ENCODE peak calls at places on chromosome 20, in eight cellular contexts. X is CD14-positive monocyte; M is stomach; V is CD4-positive, alpha-beta T cell; A is fibroblast of lung; U is Panc1; J is AG09309; Z is HFFc6. G is an unnamed sample.

GRCh38 chr20:13232999-13233398 is 11.9 kb downstream of the ISM1 start:
- DNase-seq in X (no peak), M (no peak), V (no peak), A (no peak), U (no peak), J (no peak), Z (no peak), G (no peak)

GRCh38 chr20:59082981-59083380 is 40.4 kb upstream of the PRELID3B start:
- DNase-seq in X (no peak), M (no peak), V (no peak), A (no peak), U (no peak), J (peak), Z (peak), G (no peak)

GRCh38 chr20:63939061-63939935 is 16.9 kb downstream of the UCKL1 start:
- DNase-seq in X (no peak), M (no peak), V (no peak), A (no peak), U (no peak), J (no peak), Z (no peak), G (no peak)

GRCh38 chr20:23125625-23126191 is 39.6 kb upstream of the CD93 start:
- DNase-seq in X (peak), M (no peak), V (no peak), A (peak), U (no peak), J (peak), Z (no peak), G (no peak)

GRCh38 chr20:1860446-1860845 is 34.8 kb upstream of the SIRPA start:
- DNase-seq in X (no peak), M (no peak), V (no peak), A (peak), U (no peak), J (peak), Z (peak), G (no peak)

GRCh38 chr20:3038454-3038853 is 5.0 kb upstream of the GNRH2 start:
- DNase-seq in X (no peak), M (no peak), V (no peak), A (no peak), U (no peak), J (no peak), Z (no peak), G (no peak)

GRCh38 chr20:38084425-38084951 is 50.9 kb downstream of the RPRD1B start:
- DNase-seq in X (no peak), M (no peak), V (no peak), A (peak), U (no peak), J (no peak), Z (peak), G (no peak)

GRCh38 chr20:60057123-60057865 is 99.1 kb downstream of the CDH26 start:
- DNase-seq in X (peak), M (peak), V (peak), A (peak), U (peak), J (no peak), Z (peak), G (no peak)

GRCh38 chr20:10922521-10922920 is 248.7 kb upstream of the JAG1 start:
- DNase-seq in X (no peak), M (no peak), V (no peak), A (peak), U (no peak), J (no peak), Z (no peak), G (no peak)

GRCh38 chr20:53425930-53426329 is 167.7 kb downstream of the ZNF217 start:
- DNase-seq in X (no peak), M (no peak), V (no peak), A (no peak), U (no peak), J (no peak), Z (no peak), G (no peak)

GRCh38 chr20:408843-409696 is 971 bp downstream of the RBCK1 start:
- DNase-seq in X (no peak), M (no peak), V (no peak), A (no peak), U (no peak), J (no peak), Z (no peak), G (no peak)

GRCh38 chr20:8331740-8332412 is 199.8 kb downstream of the PLCB1 start:
- DNase-seq in X (no peak), M (no peak), V (no peak), A (peak), U (no peak), J (no peak), Z (peak), G (no peak)

GRCh38 chr20:10708342-10709185 is 34.8 kb upstream of the JAG1 start:
- DNase-seq in X (no peak), M (no peak), V (no peak), A (peak), U (no peak), J (peak), Z (peak), G (no peak)

GRCh38 chr20:6707231-6707870 is 60.1 kb upstream of the BMP2 start:
- DNase-seq in X (no peak), M (no peak), V (no peak), A (no peak), U (no peak), J (no peak), Z (no peak), G (no peak)

GRCh38 chr20:38833857-38834164 is 28.3 kb downstream of the PPP1R16B start:
- DNase-seq in X (no peak), M (no peak), V (no peak), A (no peak), U (no peak), J (no peak), Z (no peak), G (no peak)

GRCh38 chr20:53001502-53002301 is 29.5 kb downstream of the TSHZ2 start:
- DNase-seq in X (no peak), M (no peak), V (peak), A (no peak), U (no peak), J (no peak), Z (no peak), G (no peak)

GRCh38 chr20:58777657-58778056 is 73.0 kb downstream of the GNAS-AS1 start:
- DNase-seq in X (no peak), M (no peak), V (no peak), A (no peak), U (no peak), J (no peak), Z (no peak), G (no peak)

GRCh38 chr20:57390604-57391438 is at the start of gene RBM38:
- DNase-seq in X (no peak), M (peak), V (peak), A (peak), U (no peak), J (no peak), Z (no peak), G (no peak)

DNA sequence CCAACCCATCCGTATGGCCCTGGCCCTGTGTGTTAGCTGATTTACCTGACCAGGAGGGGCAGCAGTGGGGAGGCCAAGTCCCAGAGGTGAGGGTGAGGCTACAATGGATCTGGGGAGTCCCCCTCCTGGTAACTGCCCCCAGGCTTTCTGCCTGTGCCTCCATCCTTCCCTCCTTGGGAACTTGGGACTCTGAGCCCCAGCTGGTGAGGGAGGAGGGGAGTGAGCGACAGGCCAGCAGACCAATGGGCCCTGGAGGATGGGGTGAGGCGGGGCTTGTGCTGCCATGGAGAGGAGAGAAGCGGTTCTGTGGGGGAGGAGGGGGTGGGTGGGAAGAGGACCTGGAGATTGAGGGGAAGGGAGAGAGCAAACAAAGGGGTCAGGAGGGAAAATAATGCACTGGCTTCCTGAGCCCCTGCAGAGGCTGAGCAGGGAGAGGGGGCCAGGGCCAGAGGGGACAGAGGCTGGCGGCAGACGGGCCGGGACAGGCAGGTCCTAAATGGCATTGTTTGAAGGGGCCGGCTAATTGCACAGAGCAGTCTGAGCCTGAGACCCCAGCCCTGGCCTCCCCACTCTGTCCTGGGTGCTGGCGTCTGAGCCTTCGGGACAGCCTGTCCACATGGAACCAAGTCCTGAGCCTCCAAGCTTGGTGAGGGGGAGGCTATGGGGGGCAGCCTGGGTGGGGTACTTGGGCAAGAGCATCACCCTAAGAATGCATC is 17.5 kb downstream of the DNMT3B start:
- DNase-seq in X (no peak), M (no peak), V (no peak), A (no peak), U (no peak), J (no peak), Z (no peak), G (no peak)
- TF ChIP-seq CTCF in X (no peak), M (no peak), V (no peak), A (no peak), U (no peak), J (no peak), Z (no peak), G (no peak)

DNA sequence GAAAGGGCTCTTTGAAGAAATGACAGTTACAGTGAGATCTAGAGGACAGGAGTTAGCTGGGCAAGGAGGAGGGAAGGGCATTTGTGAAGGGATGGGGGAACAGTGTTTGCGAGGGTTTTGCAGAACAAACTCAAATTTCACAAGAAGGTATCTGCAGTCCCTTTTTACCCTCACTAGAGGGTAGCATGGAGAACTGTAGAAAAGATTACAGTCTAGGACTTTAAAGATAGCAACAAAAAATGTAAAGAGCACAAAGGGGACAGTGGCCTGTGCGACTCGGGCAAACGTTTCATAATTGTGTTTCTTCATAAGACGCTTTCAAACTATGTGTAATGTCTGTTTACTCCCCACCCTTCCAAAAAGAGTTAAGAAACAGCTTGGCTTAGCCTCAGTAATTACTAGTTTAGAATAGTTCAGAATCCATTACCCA is 21.2 kb upstream of the ASXL1 start:
- DNase-seq in X (no peak), M (no peak), V (no peak), A (peak), U (peak), J (no peak), Z (no peak), G (no peak)
- TF ChIP-seq CTCF in X (peak), M (peak), V (peak), A (peak), U (no peak), J (peak), Z (peak), G (no peak)

GRCh38 chr20:56202493-56203077 is 45.9 kb upstream of the MC3R start:
- DNase-seq in X (no peak), M (no peak), V (no peak), A (peak), U (no peak), J (no peak), Z (peak), G (no peak)
- TF ChIP-seq CTCF in X (no peak), M (no peak), V (no peak), A (peak), U (peak), J (peak), Z (peak), G (no peak)

GRCh38 chr20:14337400-14338171 is at the start of gene FLRT3:
- DNase-seq in X (no peak), M (peak), V (no peak), A (peak), U (peak), J (peak), Z (peak), G (peak)

GRCh38 chr20:14335122-14335521 is 2.3 kb downstream of the FLRT3 start:
- DNase-seq in X (no peak), M (no peak), V (no peak), A (no peak), U (no peak), J (no peak), Z (no peak), G (no peak)

GRCh38 chr20:14334306-14334930 is 3.0 kb downstream of the FLRT3 start:
- DNase-seq in X (no peak), M (peak), V (no peak), A (peak), U (no peak), J (no peak), Z (no peak), G (no peak)

GRCh38 chr20:14333734-14334133 is 3.7 kb downstream of the FLRT3 start:
- DNase-seq in X (no peak), M (no peak), V (no peak), A (no peak), U (no peak), J (no peak), Z (no peak), G (no peak)

GRCh38 chr20:14336667-14337066 is 745 bp downstream of the FLRT3 start:
- DNase-seq in X (no peak), M (no peak), V (no peak), A (peak), U (no peak), J (no peak), Z (no peak), G (no peak)
- TF ChIP-seq CTCF in X (no peak), M (no peak), V (no peak), A (no peak), U (no peak), J (no peak), Z (no peak), G (no peak)

GRCh38 chr20:61982240-61982950 is 83.3 kb downstream of the TAF4 start:
- DNase-seq in X (no peak), M (no peak), V (no peak), A (no peak), U (no peak), J (no peak), Z (no peak), G (no peak)

GRCh38 chr20:61979090-61979489 is 86.6 kb downstream of the TAF4 start:
- DNase-seq in X (no peak), M (no peak), V (no peak), A (no peak), U (no peak), J (no peak), Z (no peak), G (no peak)

GRCh38 chr20:61979701-61980635 is 85.7 kb downstream of the TAF4 start:
- DNase-seq in X (no peak), M (no peak), V (no peak), A (no peak), U (no peak), J (no peak), Z (no peak), G (no peak)

GRCh38 chr20:61982951-61983315 is 82.7 kb downstream of the TAF4 start:
- DNase-seq in X (no peak), M (no peak), V (no peak), A (no peak), U (no peak), J (no peak), Z (no peak), G (no peak)

GRCh38 chr20:61980647-61981583 is 84.8 kb downstream of the TAF4 start:
- DNase-seq in X (no peak), M (peak), V (no peak), A (peak), U (peak), J (no peak), Z (peak), G (no peak)
- TF ChIP-seq CTCF in X (peak), M (peak), V (no peak), A (peak), U (peak), J (peak), Z (peak), G (no peak)

DNA sequence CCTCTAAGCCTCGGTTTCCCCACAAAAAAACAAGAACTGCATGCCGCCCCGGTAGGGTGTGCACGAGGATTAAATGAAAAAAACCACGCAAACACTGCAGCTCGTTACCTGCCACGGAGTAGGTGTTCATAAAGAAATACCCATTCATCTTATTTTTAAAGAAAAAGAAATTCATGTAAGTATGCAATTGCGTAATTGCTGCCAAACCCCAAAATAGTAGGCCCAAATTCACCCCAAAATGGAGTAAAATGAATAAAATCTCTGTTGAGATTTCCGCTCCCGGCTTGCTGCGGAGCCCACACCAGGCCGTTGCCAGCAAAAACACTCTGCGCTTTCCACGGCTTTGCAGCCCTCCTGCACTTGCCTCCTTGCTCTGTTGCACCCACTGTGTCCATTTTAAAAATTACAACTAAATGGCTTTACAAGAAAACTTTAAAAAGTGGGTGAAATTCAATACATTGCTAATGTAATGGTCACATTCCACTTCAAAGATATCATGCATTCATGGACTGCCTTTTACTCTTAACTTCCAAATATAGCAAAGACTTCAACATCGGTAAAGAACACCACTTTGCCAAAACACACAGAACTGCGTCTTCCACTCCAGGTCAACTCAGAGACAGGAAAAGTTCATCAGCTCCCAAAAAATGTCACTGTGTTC is 125.0 kb downstream of the ZMYND8 start:
- DNase-seq in X (no peak), M (no peak), V (no peak), A (peak), U (no peak), J (peak), Z (peak), G (no peak)
- TF ChIP-seq CTCF in X (no peak), M (no peak), V (no peak), A (no peak), U (no peak), J (peak), Z (peak), G (no peak)

DNA sequence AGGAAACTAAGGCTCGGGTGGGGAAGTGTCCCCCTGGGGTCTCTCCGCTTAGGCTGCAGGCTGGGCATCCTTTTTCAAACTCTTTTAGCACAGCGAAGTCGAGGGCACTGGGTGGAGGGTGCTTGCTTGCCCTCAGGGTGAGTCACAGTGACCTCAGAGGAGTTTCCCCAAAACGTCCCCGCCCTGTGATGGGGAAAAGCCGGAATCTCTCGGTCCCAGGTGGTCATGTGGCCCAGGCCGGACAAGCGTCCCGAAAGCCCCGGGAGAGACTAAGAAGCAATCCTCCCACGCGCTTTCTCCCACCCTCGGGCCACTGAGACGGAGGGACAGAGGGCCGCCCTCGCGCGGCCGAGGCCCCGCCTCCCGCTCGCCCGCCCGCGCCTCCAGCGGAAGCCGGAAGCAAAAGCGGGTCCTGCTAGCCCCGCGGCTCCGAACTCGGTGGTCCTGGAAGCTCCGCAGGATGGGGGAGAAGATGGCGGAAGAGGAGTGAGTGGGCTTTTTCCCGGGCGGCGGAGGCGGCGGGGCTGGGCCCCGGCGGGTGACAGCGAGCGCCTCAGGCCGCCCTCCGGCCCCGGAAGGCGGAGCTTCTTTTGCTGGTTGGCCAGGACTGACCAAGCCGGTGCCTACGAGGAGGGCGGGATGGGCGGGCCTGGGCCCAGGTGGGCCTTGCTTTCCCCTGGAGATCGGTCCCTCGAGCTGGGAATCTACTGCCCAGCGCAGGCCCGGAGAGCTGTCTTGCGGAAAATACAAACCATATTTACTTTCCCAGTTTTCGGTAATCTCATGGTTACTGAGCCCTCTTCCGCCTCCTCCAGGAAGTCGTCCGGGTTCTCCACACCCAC is at the start of gene SLC9A8:
- DNase-seq in X (peak), M (peak), V (peak), A (peak), U (peak), J (no peak), Z (peak), G (peak)
- TF ChIP-seq CTCF in X (peak), M (peak), V (peak), A (peak), U (peak), J (peak), Z (peak), G (no peak)

GRCh38 chr20:17295991-17296390 is 69.2 kb downstream of the PCSK2 start:
- DNase-seq in X (no peak), M (no peak), V (no peak), A (no peak), U (no peak), J (no peak), Z (no peak), G (no peak)
- TF ChIP-seq CTCF in X (no peak), M (no peak), V (no peak), A (no peak), U (no peak), J (no peak), Z (no peak), G (no peak)

G was measured in omental fat pad.